ENCODE peak calls at places on chromosomes 6 and 20, in four cellular contexts. L, I, W and C are unnamed samples.

GRCh38 chr6:142756215-142756630 is 188.8 kb downstream of the HIVEP2 start:
- DNase-seq in I (no peak), W (peak; percentile 23), L (no peak), C (no peak)

GRCh38 chr20:2104236-2104635 is 2.6 kb downstream of the STK35 start:
- DNase-seq in I (no peak), L (no peak), W (no peak), C (no peak)

GRCh38 chr6:43943781-43944250 is 173.8 kb downstream of the VEGFA start:
- DNase-seq in W (peak; percentile 11), I (no peak), L (no peak), C (no peak)

GRCh38 chr20:35871311-35871771 is 83.0 kb downstream of the SCAND1 start:
- DNase-seq in W (peak; percentile 76), L (no peak), I (no peak), C (no peak)

GRCh38 chr6:97394160-97394748 is 111.2 kb upstream of the MMS22L start:
- DNase-seq in L (peak; percentile 65), I (no peak), W (peak; percentile 74), C (peak; percentile 49)

GRCh38 chr6:16514249-16514648 is 247.0 kb downstream of the ATXN1 start:
- DNase-seq in I (no peak), L (peak; percentile 26), W (peak; percentile 29), C (peak; percentile 40)

GRCh38 chr20:51484141-51484815 is 58.2 kb downstream of the NFATC2 start:
- DNase-seq in L (no peak), W (no peak), I (no peak), C (no peak)

GRCh38 chr6:157479464-157480303 is 98.7 kb downstream of the ZDHHC14 start:
- DNase-seq in L (no peak), W (no peak), I (no peak), C (no peak)

GRCh38 chr6:66896415-66896814 is 1189.4 kb upstream of the EYS start:
- DNase-seq in W (peak; percentile 85), L (no peak), I (no peak), C (no peak)

GRCh38 chr20:59273699-59274380 is 26.6 kb upstream of the EDN3 start:
- DNase-seq in I (no peak), W (no peak), L (no peak), C (no peak)

GRCh38 chr20:62227977-62228958 is 8.2 kb upstream of the HRH3 start:
- DNase-seq in W (no peak), I (peak; percentile 55), L (no peak), C (no peak)

GRCh38 chr6:36954262-36954931 is at the start of gene PI16:
- DNase-seq in L (no peak), W (no peak), I (no peak), C (no peak)

GRCh38 chr6:150196942-150197745 is 54.3 kb downstream of the PPP1R14C start:
- DNase-seq in L (no peak), W (no peak), I (peak; percentile 77), C (no peak)

GRCh38 chr20:5447188-5447587 is 130.4 kb upstream of the PROKR2 start:
- DNase-seq in W (no peak), I (no peak), L (no peak), C (no peak)

GRCh38 chr6:26507658-26508057 is 7.6 kb downstream of the BTN1A1 start:
- DNase-seq in W (no peak), I (no peak), L (no peak), C (no peak)

GRCh38 chr6:121592955-121593665 is 157.7 kb downstream of the GJA1 start:
- DNase-seq in L (no peak), I (no peak), W (no peak), C (no peak)

GRCh38 chr20:25061103-25061799 is 3.3 kb upstream of the ACSS1 start:
- DNase-seq in W (no peak), L (no peak), I (no peak), C (no peak)

GRCh38 chr20:63228786-63229185 is 6.9 kb upstream of the BIRC7 start:
- DNase-seq in L (no peak), I (no peak), W (no peak), C (no peak)

GRCh38 chr20:32563311-32564272 is 21.5 kb downstream of the NOL4L start:
- DNase-seq in L (no peak), I (no peak), W (no peak), C (no peak)
- TF ChIP-seq CTCF in L (no peak), I (no peak), W (no peak), C (no peak)

GRCh38 chr6:158959552-158959951 is 40.5 kb downstream of the RSPH3 start:
- DNase-seq in W (no peak), I (no peak), L (no peak), C (no peak)

GRCh38 chr6:158960046-158960445 is 40.0 kb downstream of the RSPH3 start:
- DNase-seq in L (no peak), W (no peak), I (no peak), C (no peak)

GRCh38 chr6:158955265-158955664 is 44.7 kb downstream of the RSPH3 start:
- DNase-seq in L (no peak), I (no peak), W (no peak), C (no peak)

GRCh38 chr6:158962371-158962770 is 37.6 kb downstream of the RSPH3 start:
- DNase-seq in W (no peak), L (no peak), I (no peak), C (no peak)

GRCh38 chr6:158958504-158959386 is 41.3 kb downstream of the RSPH3 start:
- DNase-seq in L (peak; percentile 63), W (no peak), I (no peak), C (no peak)
- TF ChIP-seq CTCF in L (peak; percentile 42), W (no peak), I (no peak), C (peak; percentile 43)

GRCh38 chr20:50381053-50381732 is 129.0 kb upstream of the PTPN1 start:
- DNase-seq in I (no peak), L (no peak), W (no peak), C (no peak)
- TF ChIP-seq CTCF in I (no peak), L (no peak), W (no peak), C (no peak)

DNA sequence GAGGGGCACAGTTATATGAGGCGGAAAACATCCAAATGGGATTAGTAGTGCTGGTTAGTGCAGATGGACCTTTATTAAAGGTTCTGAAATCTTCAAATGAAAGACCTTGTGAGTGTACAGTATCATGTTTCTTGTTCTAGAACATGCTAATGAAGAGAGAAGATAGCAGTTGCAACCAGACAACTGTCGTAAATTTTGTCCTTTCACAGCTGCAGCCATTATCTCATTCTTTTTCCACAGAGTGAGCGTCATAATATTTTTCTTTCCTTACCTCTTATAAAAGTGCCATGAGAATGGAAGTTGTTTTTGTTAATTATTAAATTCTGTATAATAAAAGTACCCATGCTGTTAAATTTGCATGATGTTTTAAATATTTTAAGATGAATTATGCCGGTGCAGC is 4.4 kb upstream of the C6orf163 start:
- DNase-seq in L (no peak), I (no peak), W (no peak), C (no peak)
- TF ChIP-seq CTCF in L (no peak), I (no peak), W (no peak), C (no peak)

GRCh38 chr6:71349395-71349794 is 60.8 kb downstream of the OGFRL1 start:
- DNase-seq in I (no peak), W (peak; percentile 33), L (peak; percentile 42), C (peak; percentile 9)
- TF ChIP-seq CTCF in I (peak; percentile 39), W (peak; percentile 71), L (peak; percentile 94), C (peak; percentile 54)

GRCh38 chr6:33733294-33734007 is 13.3 kb downstream of the IP6K3 start:
- DNase-seq in W (no peak), L (no peak), I (no peak), C (no peak)

GRCh38 chr6:33731751-33732282 is 14.9 kb downstream of the IP6K3 start:
- DNase-seq in I (no peak), W (no peak), L (no peak), C (no peak)

GRCh38 chr6:33732385-33732784 is 14.3 kb downstream of the IP6K3 start:
- DNase-seq in I (no peak), W (no peak), L (no peak), C (no peak)

GRCh38 chr6:33731035-33731434 is 15.7 kb downstream of the IP6K3 start:
- DNase-seq in L (no peak), W (no peak), I (no peak), C (no peak)

GRCh38 chr6:33732819-33733218 is 13.9 kb downstream of the IP6K3 start:
- DNase-seq in I (no peak), W (no peak), L (no peak), C (no peak)
- TF ChIP-seq CTCF in I (no peak), W (no peak), L (no peak), C (no peak)

GRCh38 chr20:34604980-34605788 is 46.7 kb downstream of the MAP1LC3A start:
- DNase-seq in I (no peak), L (no peak), W (no peak), C (no peak)
- TF ChIP-seq CTCF in I (no peak), L (no peak), W (no peak), C (no peak)